ENCODE peak calls at places on chromosomes 13 and 19, in seven cellular contexts. One of them, this sample, is unnamed.

GRCh38 chr13:94677799-94678198 is 34.5 kb downstream of the SOX21 start:
- DNase-seq in non-pigmented ciliary epithelial cell: no peak
- DNase-seq in IMR-90: no peak
- DNase-seq in retina: no peak
- DNase-seq in Right ventricle myocardium superior: no peak
- DNase-seq in HT-29: no peak
- DNase-seq in left ventricle myocardium superior: no peak
- DNase-seq in this sample: no peak

GRCh38 chr13:70758932-70759331 is 650.7 kb upstream of the KLHL1 start:
- DNase-seq in non-pigmented ciliary epithelial cell: no peak
- DNase-seq in IMR-90: no peak
- DNase-seq in retina: no peak
- DNase-seq in Right ventricle myocardium superior: no peak
- DNase-seq in HT-29: no peak
- DNase-seq in left ventricle myocardium superior: no peak
- DNase-seq in this sample: no peak

GRCh38 chr13:20848203-20848602 is 54.3 kb downstream of the XPO4 start:
- DNase-seq in non-pigmented ciliary epithelial cell: no peak
- DNase-seq in IMR-90: no peak
- DNase-seq in retina: no peak
- DNase-seq in Right ventricle myocardium superior: no peak
- DNase-seq in HT-29: no peak
- DNase-seq in left ventricle myocardium superior: no peak
- DNase-seq in this sample: no peak

GRCh38 chr13:49443327-49443688 is 556 bp downstream of the CAB39L start:
- DNase-seq in non-pigmented ciliary epithelial cell: no peak
- DNase-seq in IMR-90: peak; percentile 35
- DNase-seq in retina: no peak
- DNase-seq in Right ventricle myocardium superior: no peak
- DNase-seq in HT-29: no peak
- DNase-seq in left ventricle myocardium superior: no peak
- DNase-seq in this sample: no peak

GRCh38 chr19:22708983-22709382 is 74.9 kb downstream of the ZNF492 start:
- DNase-seq in non-pigmented ciliary epithelial cell: no peak
- DNase-seq in IMR-90: no peak
- DNase-seq in retina: no peak
- DNase-seq in Right ventricle myocardium superior: no peak
- DNase-seq in HT-29: no peak
- DNase-seq in left ventricle myocardium superior: no peak
- DNase-seq in this sample: no peak

GRCh38 chr19:19651076-19651475 is 7.6 kb upstream of the GMIP start:
- DNase-seq in non-pigmented ciliary epithelial cell: no peak
- DNase-seq in IMR-90: no peak
- DNase-seq in retina: no peak
- DNase-seq in Right ventricle myocardium superior: peak; percentile 68
- DNase-seq in HT-29: no peak
- DNase-seq in left ventricle myocardium superior: peak; percentile 78
- DNase-seq in this sample: no peak

GRCh38 chr13:59384154-59384553 is 779.6 kb downstream of the DIAPH3 start:
- DNase-seq in non-pigmented ciliary epithelial cell: no peak
- DNase-seq in IMR-90: no peak
- DNase-seq in retina: no peak
- DNase-seq in Right ventricle myocardium superior: no peak
- DNase-seq in HT-29: no peak
- DNase-seq in left ventricle myocardium superior: no peak
- DNase-seq in this sample: no peak

GRCh38 chr13:29743229-29743786 is 107.1 kb downstream of the UBL3 start:
- DNase-seq in non-pigmented ciliary epithelial cell: no peak
- DNase-seq in IMR-90: peak; percentile 79
- DNase-seq in retina: peak; percentile 37
- DNase-seq in Right ventricle myocardium superior: peak; percentile 66
- DNase-seq in HT-29: no peak
- DNase-seq in left ventricle myocardium superior: peak; percentile 64
- DNase-seq in this sample: no peak

GRCh38 chr13:50797081-50797480 is 46.4 kb downstream of the DLEU7 start:
- DNase-seq in non-pigmented ciliary epithelial cell: no peak
- DNase-seq in IMR-90: no peak
- DNase-seq in retina: no peak
- DNase-seq in Right ventricle myocardium superior: no peak
- DNase-seq in HT-29: no peak
- DNase-seq in left ventricle myocardium superior: no peak
- DNase-seq in this sample: no peak

GRCh38 chr19:29098863-29099481 is 114.0 kb downstream of the UQCRFS1 start:
- DNase-seq in non-pigmented ciliary epithelial cell: no peak
- DNase-seq in IMR-90: peak; percentile 77
- DNase-seq in retina: no peak
- DNase-seq in Right ventricle myocardium superior: peak; percentile 81
- DNase-seq in HT-29: peak; percentile 9
- DNase-seq in left ventricle myocardium superior: peak; percentile 74
- DNase-seq in this sample: no peak

GRCh38 chr19:17692566-17692965 is 4.4 kb upstream of the UNC13A start:
- DNase-seq in non-pigmented ciliary epithelial cell: no peak
- DNase-seq in IMR-90: no peak
- DNase-seq in retina: no peak
- DNase-seq in Right ventricle myocardium superior: no peak
- DNase-seq in HT-29: no peak
- DNase-seq in left ventricle myocardium superior: no peak
- DNase-seq in this sample: no peak

GRCh38 chr19:27775395-27775794 is 1437.6 kb downstream of the UQCRFS1 start:
- DNase-seq in non-pigmented ciliary epithelial cell: no peak
- DNase-seq in IMR-90: no peak
- DNase-seq in retina: no peak
- DNase-seq in Right ventricle myocardium superior: no peak
- DNase-seq in HT-29: no peak
- DNase-seq in left ventricle myocardium superior: no peak
- DNase-seq in this sample: no peak

GRCh38 chr19:13859361-13859880 is 17.5 kb upstream of the NANOS3 start:
- DNase-seq in non-pigmented ciliary epithelial cell: no peak
- DNase-seq in IMR-90: peak; percentile 58
- DNase-seq in retina: no peak
- DNase-seq in Right ventricle myocardium superior: no peak
- DNase-seq in HT-29: no peak
- DNase-seq in left ventricle myocardium superior: no peak
- DNase-seq in this sample: peak; percentile 31

GRCh38 chr13:32581177-32581786 is 5.0 kb upstream of the PDS5B start:
- DNase-seq in non-pigmented ciliary epithelial cell: no peak
- DNase-seq in IMR-90: peak; percentile 47
- DNase-seq in retina: no peak
- DNase-seq in Right ventricle myocardium superior: no peak
- DNase-seq in HT-29: peak; percentile 73
- DNase-seq in left ventricle myocardium superior: no peak
- DNase-seq in this sample: no peak

GRCh38 chr13:64505511-64505910 is 2724.6 kb downstream of the PCDH9 start:
- DNase-seq in non-pigmented ciliary epithelial cell: peak; percentile 45
- DNase-seq in IMR-90: peak; percentile 80
- DNase-seq in retina: no peak
- DNase-seq in Right ventricle myocardium superior: no peak
- DNase-seq in HT-29: no peak
- DNase-seq in left ventricle myocardium superior: no peak
- DNase-seq in this sample: no peak

GRCh38 chr13:104773775-104774174 is 1707.6 kb upstream of the SLC10A2 start:
- DNase-seq in non-pigmented ciliary epithelial cell: peak; percentile 22
- DNase-seq in IMR-90: peak; percentile 54
- DNase-seq in retina: peak; percentile 37
- DNase-seq in Right ventricle myocardium superior: no peak
- DNase-seq in HT-29: peak; percentile 68
- DNase-seq in left ventricle myocardium superior: no peak
- DNase-seq in this sample: peak; percentile 2

GRCh38 chr13:26921918-26922317 is 161.3 kb upstream of the GPR12 start:
- DNase-seq in non-pigmented ciliary epithelial cell: no peak
- DNase-seq in IMR-90: no peak
- DNase-seq in retina: no peak
- DNase-seq in Right ventricle myocardium superior: no peak
- DNase-seq in HT-29: no peak
- DNase-seq in left ventricle myocardium superior: no peak
- DNase-seq in this sample: no peak

GRCh38 chr13:50636007-50636704 is 207.3 kb downstream of the DLEU7 start:
- DNase-seq in non-pigmented ciliary epithelial cell: no peak
- DNase-seq in IMR-90: no peak
- DNase-seq in retina: peak; percentile 45
- DNase-seq in Right ventricle myocardium superior: no peak
- DNase-seq in HT-29: no peak
- DNase-seq in left ventricle myocardium superior: no peak
- DNase-seq in this sample: no peak

GRCh38 chr13:113598081-113598410 is 13.5 kb downstream of the TFDP1 start:
- DNase-seq in non-pigmented ciliary epithelial cell: no peak
- DNase-seq in IMR-90: no peak
- DNase-seq in retina: no peak
- DNase-seq in Right ventricle myocardium superior: no peak
- DNase-seq in HT-29: no peak
- DNase-seq in left ventricle myocardium superior: no peak
- DNase-seq in this sample: no peak

GRCh38 chr13:114264886-114265611 is 16.4 kb upstream of the UPF3A start:
- DNase-seq in non-pigmented ciliary epithelial cell: no peak
- DNase-seq in IMR-90: peak; percentile 79
- DNase-seq in retina: no peak
- DNase-seq in Right ventricle myocardium superior: no peak
- DNase-seq in HT-29: no peak
- DNase-seq in left ventricle myocardium superior: no peak
- DNase-seq in this sample: no peak

GRCh38 chr19:39858541-39858940 is 12.4 kb upstream of the FBL start:
- DNase-seq in non-pigmented ciliary epithelial cell: no peak
- DNase-seq in IMR-90: peak; percentile 63
- DNase-seq in retina: no peak
- DNase-seq in Right ventricle myocardium superior: peak; percentile 72
- DNase-seq in HT-29: peak; percentile 14
- DNase-seq in left ventricle myocardium superior: peak; percentile 62
- DNase-seq in this sample: no peak

GRCh38 chr19:16849168-16849567 is 20.0 kb downstream of the SIN3B start:
- DNase-seq in non-pigmented ciliary epithelial cell: no peak
- DNase-seq in IMR-90: peak; percentile 62
- DNase-seq in retina: no peak
- DNase-seq in Right ventricle myocardium superior: no peak
- DNase-seq in HT-29: no peak
- DNase-seq in left ventricle myocardium superior: no peak
- DNase-seq in this sample: no peak

GRCh38 chr19:28984315-28984714 is 228.6 kb downstream of the UQCRFS1 start:
- DNase-seq in non-pigmented ciliary epithelial cell: no peak
- DNase-seq in IMR-90: no peak
- DNase-seq in retina: no peak
- DNase-seq in Right ventricle myocardium superior: no peak
- DNase-seq in HT-29: no peak
- DNase-seq in left ventricle myocardium superior: no peak
- DNase-seq in this sample: no peak

GRCh38 chr13:33285420-33286124 is at the start of gene STARD13:
- DNase-seq in non-pigmented ciliary epithelial cell: peak; percentile 93
- DNase-seq in IMR-90: peak; percentile 98
- DNase-seq in retina: peak; percentile 81
- DNase-seq in Right ventricle myocardium superior: peak; percentile 95
- DNase-seq in HT-29: peak; percentile 93
- DNase-seq in left ventricle myocardium superior: peak; percentile 94
- DNase-seq in this sample: no peak

GRCh38 chr13:102983496-102983895 is 82.7 kb downstream of the SLC10A2 start:
- DNase-seq in non-pigmented ciliary epithelial cell: no peak
- DNase-seq in IMR-90: no peak
- DNase-seq in retina: no peak
- DNase-seq in Right ventricle myocardium superior: no peak
- DNase-seq in HT-29: peak; percentile 21
- DNase-seq in left ventricle myocardium superior: no peak
- DNase-seq in this sample: no peak

GRCh38 chr19:3577741-3578344 is 5.1 kb downstream of the HMG20B start:
- DNase-seq in non-pigmented ciliary epithelial cell: no peak
- DNase-seq in IMR-90: no peak
- DNase-seq in retina: no peak
- DNase-seq in Right ventricle myocardium superior: no peak
- DNase-seq in HT-29: no peak
- DNase-seq in left ventricle myocardium superior: no peak
- DNase-seq in this sample: no peak

GRCh38 chr13:40993987-40994386 is 25.1 kb downstream of the ELF1 start:
- DNase-seq in non-pigmented ciliary epithelial cell: no peak
- DNase-seq in IMR-90: no peak
- DNase-seq in retina: no peak
- DNase-seq in Right ventricle myocardium superior: no peak
- DNase-seq in HT-29: peak; percentile 99
- DNase-seq in left ventricle myocardium superior: no peak
- DNase-seq in this sample: no peak

GRCh38 chr13:92122454-92122853 is 724.0 kb downstream of the GPC5 start:
- DNase-seq in non-pigmented ciliary epithelial cell: no peak
- DNase-seq in IMR-90: no peak
- DNase-seq in retina: no peak
- DNase-seq in Right ventricle myocardium superior: no peak
- DNase-seq in HT-29: no peak
- DNase-seq in left ventricle myocardium superior: no peak
- DNase-seq in this sample: no peak

GRCh38 chr19:38035515-38036495 is 128.8 kb downstream of the SIPA1L3 start:
- DNase-seq in non-pigmented ciliary epithelial cell: no peak
- DNase-seq in IMR-90: peak; percentile 58
- DNase-seq in retina: peak; percentile 94
- DNase-seq in Right ventricle myocardium superior: peak; percentile 41
- DNase-seq in HT-29: no peak
- DNase-seq in left ventricle myocardium superior: no peak
- DNase-seq in this sample: no peak

GRCh38 chr19:47509170-47509847 is 5.6 kb downstream of the NAPA start:
- DNase-seq in non-pigmented ciliary epithelial cell: no peak
- DNase-seq in IMR-90: no peak
- DNase-seq in retina: no peak
- DNase-seq in Right ventricle myocardium superior: no peak
- DNase-seq in HT-29: no peak
- DNase-seq in left ventricle myocardium superior: no peak
- DNase-seq in this sample: no peak

GRCh38 chr19:3284759-3285646 is 60.5 kb downstream of the CELF5 start:
- DNase-seq in non-pigmented ciliary epithelial cell: no peak
- DNase-seq in IMR-90: peak; percentile 37
- DNase-seq in retina: peak; percentile 73
- DNase-seq in Right ventricle myocardium superior: peak; percentile 46
- DNase-seq in HT-29: peak; percentile 88
- DNase-seq in left ventricle myocardium superior: no peak
- DNase-seq in this sample: no peak

GRCh38 chr19:897442-898039 is 4.3 kb downstream of the RNU6-9 start:
- DNase-seq in non-pigmented ciliary epithelial cell: no peak
- DNase-seq in IMR-90: no peak
- DNase-seq in retina: no peak
- DNase-seq in Right ventricle myocardium superior: no peak
- DNase-seq in HT-29: no peak
- DNase-seq in left ventricle myocardium superior: no peak
- DNase-seq in this sample: no peak

GRCh38 chr13:104937881-104938280 is 1597.6 kb downstream of the EFNB2 start:
- DNase-seq in non-pigmented ciliary epithelial cell: no peak
- DNase-seq in IMR-90: no peak
- DNase-seq in retina: no peak
- DNase-seq in Right ventricle myocardium superior: no peak
- DNase-seq in HT-29: no peak
- DNase-seq in left ventricle myocardium superior: no peak
- DNase-seq in this sample: no peak

GRCh38 chr13:21674271-21675009 is 3.6 kb downstream of the FGF9 start:
- DNase-seq in non-pigmented ciliary epithelial cell: no peak
- DNase-seq in IMR-90: no peak
- DNase-seq in retina: peak; percentile 79
- DNase-seq in Right ventricle myocardium superior: peak; percentile 54
- DNase-seq in HT-29: peak; percentile 61
- DNase-seq in left ventricle myocardium superior: peak; percentile 66
- DNase-seq in this sample: no peak